ENCODE peak calls at places on chromosome 2, in seven cellular contexts. G is activated CD4-positive, CD25-positive, alpha-beta regulatory T cell; R is stimulated activated CD4-positive, alpha-beta T cell treated with anti-CD3 and anti-CD28 coated beads, Interleukin-4, amount 100 ng/mL, for 4 hours; Q is omental fat pad; V is NCI-H1417; X is posterior cingulate gyrus; B is fibroblast of lung. L is an unnamed sample.

GRCh38 chr2:84904717-84905174 is 710 bp upstream of the TMSB10 start:
- DNase-seq in G (no peak), X (no peak), R (no peak), B (peak), Q (no peak), V (peak), L (peak)

GRCh38 chr2:189407161-189407943 is 33.9 kb upstream of the WDR75 start:
- DNase-seq in R (no peak), B (peak), X (no peak), V (no peak), Q (no peak), G (no peak), L (no peak)

GRCh38 chr2:231920366-231920765 is 5.8 kb downstream of the NPPC start:
- DNase-seq in X (no peak), R (no peak), V (no peak), Q (no peak), G (no peak), B (no peak), L (no peak)

GRCh38 chr2:196759378-196759706 is 40.1 kb downstream of the GTF3C3 start:
- DNase-seq in X (no peak), V (no peak), Q (no peak), G (no peak), R (no peak), B (no peak), L (no peak)

GRCh38 chr2:200209030-200209429 is 97.5 kb upstream of the SPATS2L start:
- DNase-seq in R (no peak), X (no peak), Q (no peak), B (no peak), G (no peak), V (no peak), L (no peak)

GRCh38 chr2:236682651-236683422 is 113.2 kb downstream of the ACKR3 start:
- DNase-seq in B (peak), X (no peak), R (no peak), Q (no peak), V (no peak), G (no peak), L (no peak)

GRCh38 chr2:109214651-109215371 is 85.8 kb downstream of the SH3RF3 start:
- DNase-seq in Q (no peak), G (no peak), V (no peak), R (no peak), B (no peak), X (no peak), L (peak)

GRCh38 chr2:17594533-17595391 is 54.3 kb downstream of the VSNL1 start:
- DNase-seq in B (peak), R (no peak), V (no peak), X (no peak), G (no peak), Q (no peak), L (no peak)

GRCh38 chr2:64609229-64609994 is 44.3 kb downstream of the SERTAD2 start:
- DNase-seq in R (peak), V (no peak), B (peak), G (peak), X (peak), Q (no peak), L (peak)

GRCh38 chr2:28232267-28232666 is 160.4 kb upstream of the FOSL2 start:
- DNase-seq in G (no peak), B (no peak), V (no peak), X (no peak), Q (no peak), R (no peak), L (no peak)

GRCh38 chr2:111236027-111236426 is 115.3 kb downstream of the BCL2L11 start:
- DNase-seq in X (no peak), Q (no peak), R (no peak), G (no peak), B (no peak), V (no peak), L (no peak)

GRCh38 chr2:226179010-226179409 is 620.6 kb downstream of the IRS1 start:
- DNase-seq in X (no peak), Q (no peak), B (peak), V (no peak), G (no peak), R (no peak), L (no peak)

GRCh38 chr2:239158641-239159475 is 242.0 kb downstream of the HDAC4 start:
- DNase-seq in X (no peak), G (no peak), R (no peak), B (no peak), V (no peak), Q (peak), L (peak)

GRCh38 chr2:152228215-152228614 is 52.7 kb upstream of the STAM2 start:
- DNase-seq in Q (no peak), G (no peak), R (no peak), V (no peak), B (peak), X (no peak), L (no peak)

GRCh38 chr2:169139993-169140767 is 70.8 kb downstream of the DHRS9 start:
- DNase-seq in R (no peak), V (no peak), Q (no peak), B (no peak), G (no peak), X (no peak), L (no peak)

GRCh38 chr2:209367091-209367747 is 56.6 kb upstream of the MAP2 start:
- DNase-seq in G (no peak), R (no peak), B (peak), Q (no peak), X (no peak), V (no peak), L (no peak)

GRCh38 chr2:113686537-113686936 is 59.5 kb downstream of the RABL2A start:
- DNase-seq in B (peak), V (no peak), G (no peak), Q (no peak), R (no peak), X (no peak), L (no peak)

GRCh38 chr2:207288628-207289027 is 122.9 kb upstream of the KLF7 start:
- DNase-seq in X (no peak), Q (no peak), B (no peak), V (no peak), G (no peak), R (no peak), L (no peak)

GRCh38 chr2:159349674-159350299 is 63.3 kb upstream of the WDSUB1 start:
- DNase-seq in G (no peak), Q (no peak), V (no peak), R (no peak), B (no peak), X (no peak), L (no peak)

GRCh38 chr2:161030260-161031063 is 129.8 kb upstream of the TANK start:
- DNase-seq in Q (no peak), R (no peak), X (no peak), B (peak), G (no peak), V (no peak), L (no peak)

L was measured in stimulated activated naive CD8-positive, alpha-beta T cell treated with anti-CD3 and anti-CD28 coated beads, Interleukin-15, amount 100 ng/mL, for 72 hours.